ENCODE peak calls at places on chromosomes 6 and 20, in nine cellular contexts. One of them, this sample, is unnamed.

GRCh38 chr6:21808551-21809181 is 215.1 kb downstream of the SOX4 start:
- DNase-seq in hepatocyte: peak
- DNase-seq in left lung: no peak
- DNase-seq in endodermal cell: no peak
- DNase-seq in body of pancreas: peak
- DNase-seq in esophagus muscularis mucosa: no peak
- DNase-seq in psoas muscle: no peak
- DNase-seq in cardiac fibroblast: peak
- DNase-seq in fibroblast of villous mesenchyme: peak
- DNase-seq in this sample: no peak

GRCh38 chr6:41072836-41073202 is at the start of gene NFYA:
- DNase-seq in hepatocyte: no peak
- DNase-seq in left lung: peak
- DNase-seq in endodermal cell: no peak
- DNase-seq in body of pancreas: no peak
- DNase-seq in esophagus muscularis mucosa: no peak
- DNase-seq in psoas muscle: peak
- DNase-seq in cardiac fibroblast: peak
- DNase-seq in fibroblast of villous mesenchyme: peak
- DNase-seq in this sample: peak

GRCh38 chr20:33233129-33233774 is 2.5 kb upstream of the BPIFA1 start:
- DNase-seq in hepatocyte: no peak
- DNase-seq in left lung: no peak
- DNase-seq in endodermal cell: peak
- DNase-seq in body of pancreas: no peak
- DNase-seq in esophagus muscularis mucosa: no peak
- DNase-seq in psoas muscle: no peak
- DNase-seq in cardiac fibroblast: no peak
- DNase-seq in fibroblast of villous mesenchyme: no peak
- DNase-seq in this sample: peak

GRCh38 chr20:542777-543368 is 717 bp downstream of the CSNK2A1 start:
- DNase-seq in hepatocyte: peak
- DNase-seq in left lung: peak
- DNase-seq in endodermal cell: peak
- DNase-seq in body of pancreas: peak
- DNase-seq in esophagus muscularis mucosa: no peak
- DNase-seq in psoas muscle: no peak
- DNase-seq in cardiac fibroblast: peak
- DNase-seq in fibroblast of villous mesenchyme: no peak
- DNase-seq in this sample: peak

GRCh38 chr6:128305228-128305627 is 215.2 kb downstream of the PTPRK start:
- DNase-seq in hepatocyte: no peak
- DNase-seq in left lung: no peak
- DNase-seq in endodermal cell: no peak
- DNase-seq in body of pancreas: no peak
- DNase-seq in esophagus muscularis mucosa: no peak
- DNase-seq in psoas muscle: no peak
- DNase-seq in cardiac fibroblast: no peak
- DNase-seq in fibroblast of villous mesenchyme: peak
- DNase-seq in this sample: no peak

GRCh38 chr6:152595507-152595906 is 41.7 kb downstream of the SYNE1 start:
- DNase-seq in hepatocyte: peak
- DNase-seq in left lung: no peak
- DNase-seq in endodermal cell: peak
- DNase-seq in body of pancreas: peak
- DNase-seq in esophagus muscularis mucosa: no peak
- DNase-seq in psoas muscle: no peak
- DNase-seq in cardiac fibroblast: peak
- DNase-seq in fibroblast of villous mesenchyme: peak
- DNase-seq in this sample: no peak

GRCh38 chr20:44166477-44166876 is 20.5 kb downstream of the JPH2 start:
- DNase-seq in hepatocyte: no peak
- DNase-seq in left lung: no peak
- DNase-seq in endodermal cell: no peak
- DNase-seq in body of pancreas: no peak
- DNase-seq in esophagus muscularis mucosa: no peak
- DNase-seq in psoas muscle: peak
- DNase-seq in cardiac fibroblast: no peak
- DNase-seq in fibroblast of villous mesenchyme: peak
- DNase-seq in this sample: no peak

GRCh38 chr6:158879180-158879579 is 60.0 kb upstream of the EZR start:
- DNase-seq in hepatocyte: peak
- DNase-seq in left lung: no peak
- DNase-seq in endodermal cell: no peak
- DNase-seq in body of pancreas: no peak
- DNase-seq in esophagus muscularis mucosa: no peak
- DNase-seq in psoas muscle: no peak
- DNase-seq in cardiac fibroblast: peak
- DNase-seq in fibroblast of villous mesenchyme: peak
- DNase-seq in this sample: no peak

GRCh38 chr6:145147559-145147958 is 587.8 kb downstream of the EPM2A start:
- DNase-seq in hepatocyte: no peak
- DNase-seq in left lung: no peak
- DNase-seq in endodermal cell: no peak
- DNase-seq in body of pancreas: no peak
- DNase-seq in esophagus muscularis mucosa: no peak
- DNase-seq in psoas muscle: no peak
- DNase-seq in cardiac fibroblast: no peak
- DNase-seq in fibroblast of villous mesenchyme: no peak
- DNase-seq in this sample: no peak

DNA sequence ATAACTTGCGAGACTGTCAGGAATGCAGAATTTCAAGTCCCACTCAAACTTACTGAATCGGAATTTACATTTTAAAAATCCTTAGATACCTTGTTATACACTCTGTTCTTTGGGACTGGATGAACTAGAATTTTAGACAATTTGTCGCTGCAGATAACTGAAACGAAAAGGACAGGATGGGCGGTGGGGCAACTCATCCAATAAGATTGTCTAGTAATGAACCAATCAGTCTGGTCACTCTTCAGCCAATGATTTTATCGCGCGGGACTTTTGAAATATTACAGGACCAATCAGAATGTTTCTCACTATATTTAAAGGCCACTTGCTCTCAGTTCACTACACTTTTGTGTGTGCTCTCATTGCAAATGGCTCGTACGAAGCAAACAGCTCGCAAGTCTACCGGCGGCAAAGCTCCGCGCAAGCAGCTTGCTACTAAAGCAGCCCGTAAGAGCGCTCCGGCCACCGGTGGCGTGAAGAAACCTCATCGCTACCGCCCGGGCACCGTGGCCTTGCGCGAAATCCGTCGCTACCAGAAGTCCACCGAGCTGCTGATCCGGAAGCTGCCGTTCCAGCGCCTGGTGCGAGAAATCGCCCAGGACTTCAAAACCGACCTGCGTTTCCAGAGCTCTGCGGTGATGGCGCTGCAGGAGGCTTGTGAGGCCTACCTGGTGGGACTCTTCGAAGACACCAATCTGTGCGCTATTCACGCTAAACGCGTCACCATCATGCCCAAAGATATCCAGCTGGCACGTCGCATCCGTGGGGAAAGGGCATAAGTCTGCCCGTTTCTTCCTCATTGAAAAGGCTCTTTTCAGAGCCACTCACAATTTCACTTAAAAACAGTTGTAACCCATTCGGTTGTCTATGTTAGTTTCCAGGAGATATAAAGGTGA is 41.9 kb upstream of the HFE start:
- DNase-seq in hepatocyte: no peak
- DNase-seq in left lung: peak
- DNase-seq in endodermal cell: no peak
- DNase-seq in body of pancreas: peak
- DNase-seq in esophagus muscularis mucosa: peak
- DNase-seq in psoas muscle: no peak
- DNase-seq in cardiac fibroblast: peak
- DNase-seq in fibroblast of villous mesenchyme: peak
- DNase-seq in this sample: peak
- TF ChIP-seq CTCF in hepatocyte: no peak
- TF ChIP-seq CTCF in left lung: no peak
- TF ChIP-seq CTCF in endodermal cell: no peak
- TF ChIP-seq CTCF in body of pancreas: no peak
- TF ChIP-seq CTCF in esophagus muscularis mucosa: no peak
- TF ChIP-seq CTCF in psoas muscle: no peak
- TF ChIP-seq CTCF in cardiac fibroblast: peak
- TF ChIP-seq CTCF in fibroblast of villous mesenchyme: peak
- TF ChIP-seq CTCF in this sample: no peak

DNA sequence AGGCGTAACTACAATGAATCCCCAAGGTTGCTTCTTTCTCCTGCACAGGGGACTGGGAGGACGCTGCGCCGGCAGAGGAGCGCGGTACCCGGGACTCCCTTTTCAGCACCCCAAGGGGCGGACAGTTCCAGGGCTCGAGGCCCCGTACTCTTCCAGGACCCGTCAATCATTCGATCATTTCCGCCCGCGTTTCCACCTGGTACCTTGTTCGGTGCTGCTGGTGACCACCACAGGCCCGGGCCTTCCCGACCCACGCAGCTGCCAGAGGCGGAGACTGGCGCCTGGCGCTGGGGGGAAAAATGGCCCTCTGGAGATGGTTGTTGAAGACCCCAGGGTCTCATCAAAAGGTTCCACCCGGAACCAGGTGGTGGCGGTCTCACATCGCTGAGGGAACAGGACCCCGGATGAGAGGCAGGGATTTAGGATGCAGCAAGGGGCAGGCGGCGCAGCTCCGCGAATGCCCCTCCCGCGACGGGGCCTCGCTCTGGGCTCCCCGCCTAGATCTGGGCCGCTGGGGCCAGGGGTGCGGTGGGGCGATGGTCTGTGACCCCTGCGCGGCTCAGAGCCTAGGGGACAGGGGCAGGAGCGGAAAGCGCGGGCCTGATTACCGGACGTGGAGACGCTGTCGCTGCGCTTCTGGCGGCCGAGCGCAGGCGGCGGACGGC is 744 bp downstream of the VSX1 start:
- DNase-seq in hepatocyte: peak
- DNase-seq in left lung: no peak
- DNase-seq in endodermal cell: peak
- DNase-seq in body of pancreas: peak
- DNase-seq in esophagus muscularis mucosa: no peak
- DNase-seq in psoas muscle: no peak
- DNase-seq in cardiac fibroblast: no peak
- DNase-seq in fibroblast of villous mesenchyme: peak
- DNase-seq in this sample: no peak
- TF ChIP-seq CTCF in hepatocyte: no peak
- TF ChIP-seq CTCF in left lung: no peak
- TF ChIP-seq CTCF in endodermal cell: peak
- TF ChIP-seq CTCF in body of pancreas: no peak
- TF ChIP-seq CTCF in esophagus muscularis mucosa: no peak
- TF ChIP-seq CTCF in psoas muscle: no peak
- TF ChIP-seq CTCF in cardiac fibroblast: no peak
- TF ChIP-seq CTCF in fibroblast of villous mesenchyme: no peak
- TF ChIP-seq CTCF in this sample: no peak

GRCh38 chr6:132247381-132248159 is 153.7 kb downstream of the MOXD1 start:
- DNase-seq in hepatocyte: no peak
- DNase-seq in left lung: no peak
- DNase-seq in endodermal cell: no peak
- DNase-seq in body of pancreas: no peak
- DNase-seq in esophagus muscularis mucosa: no peak
- DNase-seq in psoas muscle: no peak
- DNase-seq in cardiac fibroblast: no peak
- DNase-seq in fibroblast of villous mesenchyme: no peak
- DNase-seq in this sample: no peak
- TF ChIP-seq CTCF in hepatocyte: no peak
- TF ChIP-seq CTCF in left lung: no peak
- TF ChIP-seq CTCF in endodermal cell: peak
- TF ChIP-seq CTCF in body of pancreas: no peak
- TF ChIP-seq CTCF in esophagus muscularis mucosa: peak
- TF ChIP-seq CTCF in psoas muscle: no peak
- TF ChIP-seq CTCF in cardiac fibroblast: peak
- TF ChIP-seq CTCF in fibroblast of villous mesenchyme: peak
- TF ChIP-seq CTCF in this sample: no peak

GRCh38 chr6:8703059-8703458 is 267.7 kb upstream of the SLC35B3 start:
- DNase-seq in hepatocyte: no peak
- DNase-seq in left lung: no peak
- DNase-seq in endodermal cell: no peak
- DNase-seq in body of pancreas: no peak
- DNase-seq in esophagus muscularis mucosa: no peak
- DNase-seq in psoas muscle: no peak
- DNase-seq in cardiac fibroblast: no peak
- DNase-seq in fibroblast of villous mesenchyme: no peak
- DNase-seq in this sample: no peak

GRCh38 chr6:8707369-8707768 is 272.0 kb upstream of the SLC35B3 start:
- DNase-seq in hepatocyte: no peak
- DNase-seq in left lung: no peak
- DNase-seq in endodermal cell: no peak
- DNase-seq in body of pancreas: no peak
- DNase-seq in esophagus muscularis mucosa: no peak
- DNase-seq in psoas muscle: no peak
- DNase-seq in cardiac fibroblast: no peak
- DNase-seq in fibroblast of villous mesenchyme: no peak
- DNase-seq in this sample: no peak

GRCh38 chr6:8710668-8711431 is 275.5 kb upstream of the SLC35B3 start:
- DNase-seq in hepatocyte: no peak
- DNase-seq in left lung: no peak
- DNase-seq in endodermal cell: no peak
- DNase-seq in body of pancreas: no peak
- DNase-seq in esophagus muscularis mucosa: no peak
- DNase-seq in psoas muscle: no peak
- DNase-seq in cardiac fibroblast: no peak
- DNase-seq in fibroblast of villous mesenchyme: no peak
- DNase-seq in this sample: no peak

GRCh38 chr6:8705435-8706020 is 270.2 kb upstream of the SLC35B3 start:
- DNase-seq in hepatocyte: no peak
- DNase-seq in left lung: no peak
- DNase-seq in endodermal cell: peak
- DNase-seq in body of pancreas: peak
- DNase-seq in esophagus muscularis mucosa: no peak
- DNase-seq in psoas muscle: no peak
- DNase-seq in cardiac fibroblast: no peak
- DNase-seq in fibroblast of villous mesenchyme: no peak
- DNase-seq in this sample: no peak

DNA sequence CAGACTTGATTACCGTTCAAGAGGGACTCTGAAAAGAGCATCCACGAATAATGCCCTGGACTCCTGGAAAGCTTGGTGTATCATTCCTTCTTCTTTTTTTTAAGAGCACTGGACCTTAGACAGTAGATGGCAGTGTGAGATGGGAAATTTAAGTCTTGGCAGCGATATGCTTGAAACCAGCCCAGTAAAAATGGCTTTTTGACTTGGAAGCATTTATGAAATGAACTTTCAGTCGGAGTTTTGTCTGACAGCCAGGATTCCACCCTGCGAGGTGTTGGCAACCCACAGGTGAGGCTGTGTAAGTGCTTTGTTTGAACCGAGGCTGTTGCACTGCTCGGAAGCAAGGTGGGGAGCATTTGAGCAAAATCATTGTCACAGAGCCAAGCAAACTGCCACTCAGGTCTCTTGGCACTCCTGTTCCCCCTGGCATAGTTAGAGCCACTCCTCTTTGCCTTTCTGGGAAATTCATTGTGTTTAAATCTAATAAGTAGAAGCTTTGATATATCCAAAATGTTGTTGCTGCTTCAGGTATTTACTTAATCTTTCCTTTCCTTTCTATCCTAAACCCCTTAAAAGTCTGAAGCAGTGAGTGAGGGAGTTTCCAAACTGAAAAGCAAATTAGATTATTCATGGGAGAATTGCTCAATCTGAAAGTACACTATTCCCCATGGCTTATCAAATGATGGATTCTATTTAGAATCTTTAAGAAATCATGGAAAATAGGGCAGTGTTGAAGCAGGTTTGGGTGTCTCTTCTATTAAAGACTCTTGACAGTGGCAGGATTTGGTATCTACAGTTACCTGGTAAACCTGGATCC is 272.8 kb upstream of the SLC35B3 start:
- DNase-seq in hepatocyte: peak
- DNase-seq in left lung: no peak
- DNase-seq in endodermal cell: peak
- DNase-seq in body of pancreas: peak
- DNase-seq in esophagus muscularis mucosa: no peak
- DNase-seq in psoas muscle: no peak
- DNase-seq in cardiac fibroblast: no peak
- DNase-seq in fibroblast of villous mesenchyme: peak
- DNase-seq in this sample: peak
- TF ChIP-seq CTCF in hepatocyte: peak
- TF ChIP-seq CTCF in left lung: peak
- TF ChIP-seq CTCF in endodermal cell: peak
- TF ChIP-seq CTCF in body of pancreas: peak
- TF ChIP-seq CTCF in esophagus muscularis mucosa: peak
- TF ChIP-seq CTCF in psoas muscle: peak
- TF ChIP-seq CTCF in cardiac fibroblast: no peak
- TF ChIP-seq CTCF in fibroblast of villous mesenchyme: no peak
- TF ChIP-seq CTCF in this sample: no peak